ENCODE peak calls at places on chromosomes 3 and 15, in seven cellular contexts. U is CD8-positive, alpha-beta T cell; D is progenitor cell of endocrine pancreas; T is NCI-H774; B is activated effector memory CD4-positive, alpha-beta T cell treated with anti-CD3 and anti-CD28 coated beads, Interleukin-2, amount 50 U/mL, for 16 hours; J is activated naive CD8-positive, alpha-beta T cell treated with anti-CD3 and anti-CD28 coated beads, Interleukin-2, amount 50 U/mL, for 16 hours; N is activated CD4-positive, alpha-beta memory T cell treated with anti-CD3 and anti-CD28 coated beads for 36 hours. L is an unnamed sample.

GRCh38 chr3:48187579-48188265 is 495 bp downstream of the CDC25A start:
- DNase-seq in D (peak; percentile 26), U (no peak), B (peak; percentile 75), T (no peak), J (no peak), N (no peak), L (no peak)

GRCh38 chr15:70559840-70560239 is 203.5 kb downstream of the UACA start:
- DNase-seq in D (no peak), U (no peak), N (no peak), T (no peak), B (no peak), J (no peak), L (no peak)

GRCh38 chr15:59349715-59350420 is 22.8 kb downstream of the MYO1E start:
- DNase-seq in D (no peak), N (peak; percentile 53), J (no peak), T (no peak), U (no peak), B (no peak), L (no peak)

GRCh38 chr15:48385031-48385430 is 53.8 kb downstream of the DUT start:
- DNase-seq in J (no peak), B (no peak), N (no peak), D (no peak), T (no peak), U (no peak), L (no peak)

GRCh38 chr3:50139718-50140423 is 15.3 kb upstream of the SEMA3F start:
- DNase-seq in T (no peak), U (no peak), N (no peak), D (no peak), B (no peak), J (no peak), L (no peak)

GRCh38 chr15:101504866-101505609 is 15.5 kb upstream of the PCSK6 start:
- DNase-seq in T (no peak), J (no peak), U (no peak), N (no peak), D (no peak), B (peak; percentile 27), L (no peak)

GRCh38 chr3:46665763-46666470 is 27.6 kb downstream of the ALS2CL start:
- DNase-seq in J (no peak), T (peak; percentile 18), U (no peak), B (peak; percentile 42), N (peak; percentile 2), D (no peak), L (no peak)

GRCh38 chr3:155022896-155023295 is 57.2 kb upstream of the MME start:
- DNase-seq in B (no peak), D (no peak), U (no peak), J (no peak), N (no peak), T (no peak), L (no peak)

GRCh38 chr3:99805160-99805559 is 12.5 kb upstream of the CMSS1 start:
- DNase-seq in T (no peak), D (no peak), B (no peak), U (no peak), J (no peak), N (no peak), L (no peak)

GRCh38 chr15:89754361-89755154 is 3.5 kb upstream of the MESP1 start:
- DNase-seq in U (no peak), J (no peak), T (no peak), D (no peak), B (no peak), N (no peak), L (no peak)

GRCh38 chr15:32723171-32723948 is 5.6 kb downstream of the GREM1 start:
- DNase-seq in D (no peak), J (no peak), T (no peak), N (no peak), B (no peak), U (no peak), L (no peak)

GRCh38 chr3:45631486-45631885 is 36.9 kb downstream of the LIMD1 start:
- DNase-seq in J (no peak), D (no peak), N (no peak), B (no peak), T (no peak), U (no peak), L (no peak)

GRCh38 chr3:171374661-171375285 is 85.4 kb downstream of the TNIK start:
- DNase-seq in J (no peak), T (no peak), B (no peak), N (no peak), U (no peak), D (no peak), L (no peak)

GRCh38 chr15:36742696-36743095 is 163.3 kb downstream of the CDIN1 start:
- DNase-seq in B (no peak), N (no peak), U (no peak), J (no peak), T (no peak), D (no peak), L (no peak)

GRCh38 chr3:129567176-129567705 is 24.3 kb downstream of the H1-8 start:
- DNase-seq in B (no peak), U (no peak), J (no peak), N (no peak), D (no peak), T (no peak), L (no peak)

GRCh38 chr3:64932016-64932518 is 244.3 kb upstream of the ADAMTS9 start:
- DNase-seq in D (no peak), T (no peak), N (no peak), U (no peak), B (no peak), J (no peak), L (no peak)

GRCh38 chr3:102715030-102715697 is 280.3 kb downstream of the ZPLD1 start:
- DNase-seq in T (no peak), U (no peak), B (no peak), N (no peak), J (no peak), D (no peak), L (no peak)

GRCh38 chr3:46085421-46086082 is 58.3 kb upstream of the XCR1 start:
- DNase-seq in D (no peak), J (no peak), U (no peak), N (no peak), B (no peak), T (no peak), L (no peak)

GRCh38 chr15:29090617-29091466 is 178.8 kb downstream of the NSMCE3 start:
- DNase-seq in D (peak; percentile 38), N (peak; percentile 60), T (no peak), J (peak; percentile 25), U (peak; percentile 66), B (peak; percentile 76), L (no peak)

GRCh38 chr3:127451321-127451720 is 139.2 kb downstream of the TPRA1 start:
- DNase-seq in B (peak; percentile 28), T (no peak), J (no peak), D (no peak), N (no peak), U (no peak), L (no peak)

GRCh38 chr3:125121246-125122010 is 65.6 kb upstream of the HEG1 start:
- DNase-seq in N (peak; percentile 46), U (peak; percentile 22), J (no peak), T (no peak), B (no peak), D (no peak), L (no peak)

GRCh38 chr15:93327364-93327763 is 238.4 kb upstream of the RGMA start:
- DNase-seq in B (no peak), J (no peak), D (no peak), N (no peak), U (no peak), T (no peak), L (no peak)

GRCh38 chr3:55884491-55885285 is 397.6 kb upstream of the WNT5A start:
- DNase-seq in B (no peak), T (no peak), D (no peak), N (no peak), J (no peak), U (no peak), L (no peak)

GRCh38 chr15:65339436-65339835 is 35.0 kb downstream of the RNU5B-1 start:
- DNase-seq in N (no peak), D (no peak), T (no peak), J (no peak), U (no peak), B (no peak), L (no peak)

GRCh38 chr3:187740446-187741399 is 4.5 kb downstream of the BCL6 start:
- DNase-seq in B (peak; percentile 91), U (peak; percentile 72), T (peak; percentile 67), D (peak; percentile 65), N (peak; percentile 79), J (no peak), L (no peak)

GRCh38 chr3:54173371-54173770 is 51.0 kb downstream of the CACNA2D3 start:
- DNase-seq in T (no peak), D (no peak), J (no peak), B (no peak), U (no peak), N (no peak), L (no peak)

GRCh38 chr15:70033529-70034140 is 64.1 kb downstream of the TLE3 start:
- DNase-seq in N (no peak), D (no peak), T (peak; percentile 15), U (no peak), J (no peak), B (peak; percentile 54), L (peak; percentile 88)

GRCh38 chr15:55389276-55389631 is 18.9 kb downstream of the CCPG1 start:
- DNase-seq in T (no peak), U (no peak), B (no peak), D (no peak), N (no peak), J (no peak), L (no peak)

GRCh38 chr3:195693428-195694216 is 27.2 kb upstream of the MUC20 start:
- DNase-seq in J (no peak), T (no peak), U (no peak), N (no peak), D (no peak), B (peak; percentile 42), L (no peak)

GRCh38 chr3:192220915-192221314 is 506.4 kb downstream of the FGF12 start:
- DNase-seq in N (no peak), D (no peak), T (no peak), B (no peak), U (no peak), J (no peak), L (no peak)

GRCh38 chr3:146861262-146861661 is 256.1 kb upstream of the PLSCR5 start:
- DNase-seq in U (no peak), B (no peak), N (no peak), T (no peak), D (no peak), J (no peak), L (no peak)

GRCh38 chr3:41418961-41419691 is 219.8 kb downstream of the CTNNB1 start:
- DNase-seq in D (no peak), B (no peak), J (no peak), T (no peak), U (no peak), N (peak; percentile 30), L (no peak)

GRCh38 chr3:49707113-49707480 is 12.4 kb downstream of the AMIGO3 start:
- DNase-seq in J (no peak), D (no peak), U (no peak), B (no peak), N (no peak), T (no peak), L (no peak)

GRCh38 chr3:38837358-38837757 is 21.3 kb upstream of the SCN10A start:
- DNase-seq in N (no peak), J (no peak), B (no peak), U (no peak), D (no peak), T (no peak), L (no peak)

GRCh38 chr3:144104679-144105078 is 133.1 kb downstream of the DIPK2A start:
- DNase-seq in U (no peak), N (no peak), D (no peak), B (no peak), T (no peak), J (no peak), L (no peak)

GRCh38 chr3:150925751-150926201 is 20.5 kb upstream of the MINDY4B start:
- DNase-seq in J (no peak), B (peak; percentile 76), U (peak; percentile 51), N (peak; percentile 68), D (peak; percentile 60), T (peak; percentile 78), L (no peak)